ENCODE peak calls at places on chromosomes 2 and 18, in seven cellular contexts. W, P, Y, O, C, N and U are unnamed samples.

GRCh38 chr2:144950874-144951560 is 431.1 kb upstream of the ZEB2 start:
- DNase-seq in W (peak), P (no peak), Y (no peak), O (no peak), C (no peak), N (peak), U (no peak)

GRCh38 chr2:30332791-30333453 is 101.6 kb downstream of the LBH start:
- DNase-seq in W (no peak), P (peak), Y (no peak), O (no peak), C (no peak), N (no peak), U (peak)

GRCh38 chr2:48120112-48120511 is 213.8 kb upstream of the FBXO11 start:
- DNase-seq in W (no peak), P (no peak), Y (no peak), O (no peak), C (no peak), N (no peak), U (no peak)

GRCh38 chr18:48670751-48671560 is 132.1 kb downstream of the CTIF start:
- DNase-seq in W (no peak), P (no peak), Y (no peak), O (no peak), C (no peak), N (no peak), U (no peak)

GRCh38 chr2:127829845-127830246 is 18.9 kb upstream of the WDR33 start:
- DNase-seq in W (no peak), P (peak), Y (peak), O (no peak), C (no peak), N (no peak), U (peak)

GRCh38 chr2:184359379-184359778 is 238.9 kb upstream of the ZNF804A start:
- DNase-seq in W (no peak), P (no peak), Y (no peak), O (no peak), C (no peak), N (no peak), U (no peak)

GRCh38 chr2:84495539-84496146 is 20.7 kb upstream of the DNAH6 start:
- DNase-seq in W (peak), P (no peak), Y (peak), O (no peak), C (no peak), N (peak), U (peak)

GRCh38 chr2:201228912-201229290 is 31.4 kb upstream of the CASP8 start:
- DNase-seq in W (no peak), P (no peak), Y (peak), O (no peak), C (no peak), N (no peak), U (no peak)

GRCh38 chr2:17533546-17533945 is 7.0 kb upstream of the VSNL1 start:
- DNase-seq in W (no peak), P (no peak), Y (no peak), O (no peak), C (no peak), N (no peak), U (no peak)

GRCh38 chr2:132489150-132489549 is 72.5 kb downstream of the GPR39 start:
- DNase-seq in W (peak), P (no peak), Y (peak), O (no peak), C (peak), N (peak), U (no peak)

GRCh38 chr2:199855812-199856211 is 4.8 kb upstream of the FTCDNL1 start:
- DNase-seq in W (no peak), P (no peak), Y (no peak), O (no peak), C (no peak), N (no peak), U (no peak)